ENCODE peak calls at places on chromosomes 5 and 9, in seven cellular contexts. Q is GM23338, L is PC-3, C is neural progenitor cell, H is GM23248, D is MM.1S, B is HCT116. V is an unnamed sample.

GRCh38 chr5:124935060-124935459 is 188.6 kb upstream of the ZNF608 start:
- DNase-seq in Q (no peak), L (no peak), C (no peak), H (no peak), D (peak; percentile 91), B (no peak), V (peak; percentile 11)

GRCh38 chr5:169350759-169351240 is 49.9 kb upstream of the SLIT3 start:
- DNase-seq in Q (no peak), L (peak; percentile 99), C (no peak), H (peak; percentile 100), D (no peak), B (peak; percentile 13), V (peak; percentile 59)

GRCh38 chr5:407801-408268 is 35.1 kb upstream of the EXOC3 start:
- DNase-seq in Q (no peak), L (peak; percentile 43), C (no peak), H (no peak), D (no peak), B (no peak), V (no peak)

GRCh38 chr5:178327931-178328711 is 95.5 kb upstream of the PHYKPL start:
- DNase-seq in Q (no peak), L (no peak), C (no peak), H (no peak), D (no peak), B (no peak), V (no peak)

GRCh38 chr5:163506726-163507125 is 1.3 kb downstream of the MAT2B start:
- DNase-seq in Q (no peak), L (peak; percentile 39), C (no peak), H (peak; percentile 89), D (peak; percentile 15), B (no peak), V (peak; percentile 30)

GRCh38 chr5:21398511-21398910 is 1410.5 kb upstream of the CDH18 start:
- DNase-seq in Q (no peak), L (no peak), C (no peak), H (no peak), D (no peak), B (no peak), V (no peak)

GRCh38 chr9:71549023-71549422 is 219.3 kb downstream of the CEMIP2 start:
- DNase-seq in Q (no peak), L (no peak), C (no peak), H (no peak), D (no peak), B (no peak), V (no peak)

GRCh38 chr5:96427823-96428222 is 5.2 kb downstream of the PCSK1 start:
- DNase-seq in Q (peak; percentile 59), L (no peak), C (peak; percentile 53), H (peak; percentile 34), D (no peak), B (no peak), V (peak; percentile 15)

GRCh38 chr5:40775846-40776657 is 20.3 kb upstream of the TTC33 start:
- DNase-seq in Q (no peak), L (no peak), C (no peak), H (no peak), D (no peak), B (no peak), V (no peak)

GRCh38 chr9:112091805-112092204 is 83.3 kb downstream of the SUSD1 start:
- DNase-seq in Q (peak; percentile 74), L (no peak), C (peak; percentile 78), H (peak; percentile 37), D (no peak), B (no peak), V (no peak)

GRCh38 chr9:128033609-128034008 is 33.5 kb downstream of the NAIF1 start:
- DNase-seq in Q (no peak), L (no peak), C (peak; percentile 29), H (no peak), D (no peak), B (no peak), V (no peak)

GRCh38 chr5:132369012-132369470 is 469 bp upstream of the SLC22A5 start:
- DNase-seq in Q (no peak), L (no peak), C (no peak), H (no peak), D (no peak), B (no peak), V (peak; percentile 23)

GRCh38 chr9:136679431-136679941 is 7.8 kb downstream of the AGPAT2 start:
- DNase-seq in Q (no peak), L (no peak), C (no peak), H (no peak), D (no peak), B (no peak), V (no peak)

GRCh38 chr9:78856144-78856543 is 559.2 kb downstream of the PSAT1 start:
- DNase-seq in Q (no peak), L (peak; percentile 16), C (no peak), H (peak; percentile 52), D (no peak), B (no peak), V (no peak)

GRCh38 chr5:36279054-36279698 is 22.5 kb downstream of the RANBP3L start:
- DNase-seq in Q (no peak), L (peak; percentile 21), C (no peak), H (peak; percentile 84), D (peak; percentile 5), B (no peak), V (no peak)

GRCh38 chr9:92763721-92764380 is 782 bp downstream of the BICD2 start:
- DNase-seq in Q (peak; percentile 52), L (no peak), C (peak; percentile 84), H (peak; percentile 57), D (peak; percentile 29), B (no peak), V (peak; percentile 66)

GRCh38 chr5:114407783-114408182 is 45.9 kb downstream of the KCNN2 start:
- DNase-seq in Q (no peak), L (no peak), C (no peak), H (no peak), D (no peak), B (no peak), V (no peak)

GRCh38 chr9:96033896-96034295 is 158.4 kb downstream of the ERCC6L2 start:
- DNase-seq in Q (no peak), L (no peak), C (no peak), H (no peak), D (no peak), B (no peak), V (no peak)

GRCh38 chr5:6350277-6351090 is 27.9 kb downstream of the MED10 start:
- DNase-seq in Q (peak; percentile 35), L (no peak), C (peak; percentile 20), H (no peak), D (no peak), B (no peak), V (no peak)

GRCh38 chr9:138042640-138043039 is 165.1 kb downstream of the CACNA1B start:
- DNase-seq in Q (no peak), L (no peak), C (no peak), H (no peak), D (no peak), B (no peak), V (no peak)

GRCh38 chr5:14748180-14748900 is 83.8 kb downstream of the OTULIN start:
- DNase-seq in Q (no peak), L (peak; percentile 40), C (no peak), H (peak; percentile 32), D (no peak), B (no peak), V (no peak)

GRCh38 chr5:54704825-54705224 is 187.3 kb downstream of the SNX18 start:
- DNase-seq in Q (no peak), L (no peak), C (no peak), H (no peak), D (no peak), B (no peak), V (no peak)

GRCh38 chr9:122988919-122989614 is 44.4 kb upstream of the GPR21 start:
- DNase-seq in Q (no peak), L (no peak), C (no peak), H (no peak), D (peak; percentile 73), B (no peak), V (no peak)

GRCh38 chr5:57327934-57328333 is 154.1 kb downstream of the GPBP1 start:
- DNase-seq in Q (no peak), L (peak; percentile 82), C (no peak), H (peak; percentile 17), D (no peak), B (peak; percentile 60), V (peak; percentile 74)

GRCh38 chr5:60260658-60261057 is 367.1 kb upstream of the PDE4D start:
- DNase-seq in Q (no peak), L (no peak), C (no peak), H (no peak), D (no peak), B (no peak), V (no peak)

GRCh38 chr9:81182421-81182820 is 506.9 kb downstream of the TLE1 start:
- DNase-seq in Q (no peak), L (peak; percentile 51), C (no peak), H (peak; percentile 15), D (no peak), B (no peak), V (peak; percentile 13)

GRCh38 chr9:35110327-35110758 is 5.3 kb downstream of the ATOSB start:
- DNase-seq in Q (no peak), L (peak; percentile 56), C (no peak), H (peak; percentile 79), D (no peak), B (no peak), V (no peak)

GRCh38 chr9:131813116-131813515 is 73.2 kb upstream of the RAPGEF1 start:
- DNase-seq in Q (no peak), L (peak; percentile 68), C (no peak), H (peak; percentile 30), D (no peak), B (no peak), V (no peak)

DNA sequence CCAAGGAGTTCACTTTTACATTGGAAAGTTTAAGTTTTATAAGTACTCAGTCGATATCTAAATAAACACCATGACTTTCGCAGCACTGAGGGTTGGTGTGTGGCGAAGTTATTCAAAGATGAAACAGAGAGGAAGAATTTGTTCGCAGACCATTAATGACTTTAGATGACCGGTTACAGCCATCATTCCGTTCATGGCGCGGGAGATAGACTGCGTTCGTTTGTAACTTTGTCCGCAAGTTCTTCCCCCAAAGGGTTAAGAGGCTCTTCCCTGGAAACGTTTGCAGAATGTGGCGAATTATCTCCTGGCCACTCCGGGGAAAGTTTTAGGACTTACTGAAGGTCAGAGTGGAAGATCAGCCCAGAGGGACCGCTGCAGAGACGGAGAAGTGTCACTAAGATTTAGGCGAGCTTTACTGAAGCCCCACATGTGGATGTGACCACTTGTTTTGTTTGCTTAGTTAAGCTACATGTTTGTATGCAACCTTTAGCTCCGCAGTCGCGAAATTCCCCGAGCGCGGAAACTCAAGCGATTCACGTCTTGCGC is 2.2 kb upstream of the FOXD1 start:
- DNase-seq in Q (peak; percentile 54), L (no peak), C (peak; percentile 46), H (peak; percentile 67), D (no peak), B (no peak), V (no peak)
- TF ChIP-seq EZH2 in Q (peak; percentile 98), L (no peak), C (peak; percentile 88), H (no peak), D (no peak), B (no peak), V (peak; percentile 33)

GRCh38 chr5:110639307-110639902 is 87.1 kb downstream of the TMEM232 start:
- DNase-seq in Q (no peak), L (no peak), C (no peak), H (peak; percentile 4), D (no peak), B (no peak), V (no peak)
- TF ChIP-seq EZH2phosphoT487 in Q (no peak), L (no peak), C (no peak), H (no peak), D (no peak), B (no peak), V (no peak)

GRCh38 chr9:98955259-98955658 is 11.6 kb downstream of the COL15A1 start:
- DNase-seq in Q (no peak), L (no peak), C (no peak), H (no peak), D (no peak), B (no peak), V (no peak)
- H3K4me1 ChIP-seq in Q (no peaks in the 10 kb centered on the region), L (no peaks in the 10 kb centered on the region), C (no peaks in the 10 kb centered on the region), H (peaks cover 20% of the 10 kb centered on the region), D (no peaks in the 10 kb centered on the region), B (no peaks in the 10 kb centered on the region), V (no peaks in the 10 kb centered on the region)

GRCh38 chr5:1865948-1866347 is 16.8 kb downstream of the IRX4 start:
- DNase-seq in Q (no peak), L (no peak), C (no peak), H (no peak), D (no peak), B (no peak), V (no peak)
- TF ChIP-seq EZH2 in Q (no peak), L (no peak), C (no peak), H (no peak), D (no peak), B (no peak), V (no peak)

V was measured in hepatocyte.